ENCODE peak calls at places on chromosomes 4 and X, in four cellular contexts. Z is sigmoid colon, A is H1, W is ovary. P is an unnamed sample.

GRCh38 chr4:86935499-86935832 is 655 bp downstream of the AFF1 start:
- DNase-seq in Z (no peak), A (no peak), W (no peak), P (no peak)

GRCh38 chr4:71151054-71151453 is 157.6 kb downstream of the DCK start:
- DNase-seq in Z (no peak), A (no peak), W (no peak), P (no peak)

GRCh38 chr4:88672987-88673386 is 24.6 kb downstream of the NAP1L5 start:
- DNase-seq in Z (no peak), A (peak), W (no peak), P (no peak)

GRCh38 chr4:59553739-59554126 is 1646.4 kb upstream of the ADGRL3 start:
- DNase-seq in Z (no peak), A (no peak), W (no peak), P (no peak)

GRCh38 chr4:41432889-41433288 is 105.1 kb upstream of the LIMCH1 start:
- DNase-seq in Z (no peak), A (peak), W (no peak), P (no peak)

GRCh38 chrX:19799319-19800182 is 87.8 kb downstream of the SH3KBP1 start:
- DNase-seq in Z (no peak), A (no peak), W (no peak), P (peak)

GRCh38 chrX:109399831-109400230 is 82.1 kb downstream of the GUCY2F start:
- DNase-seq in Z (no peak), A (no peak), W (no peak), P (no peak)

GRCh38 chr4:34182346-34182745 is 2062.0 kb downstream of the ARAP2 start:
- DNase-seq in Z (no peak), A (no peak), W (no peak), P (no peak)

GRCh38 chr4:43456383-43456782 is 563.9 kb downstream of the GRXCR1 start:
- DNase-seq in Z (no peak), A (no peak), W (no peak), P (no peak)

GRCh38 chrX:30301977-30302376 is 7.2 kb downstream of the NR0B1 start:
- DNase-seq in Z (no peak), A (no peak), W (no peak), P (no peak)

GRCh38 chr4:184616633-184617471 is 32.4 kb downstream of the CASP3 start:
- DNase-seq in Z (no peak), A (no peak), W (no peak), P (no peak)

GRCh38 chr4:184620208-184620867 is 28.9 kb downstream of the CASP3 start:
- DNase-seq in Z (no peak), A (no peak), W (no peak), P (no peak)

GRCh38 chr4:184621518-184621917 is 27.7 kb downstream of the CASP3 start:
- DNase-seq in Z (no peak), A (no peak), W (no peak), P (no peak)

GRCh38 chr4:184614509-184614908 is 34.7 kb downstream of the CASP3 start:
- DNase-seq in Z (no peak), A (no peak), W (no peak), P (no peak)

GRCh38 chr4:184617611-184618196 is 31.5 kb downstream of the CASP3 start:
- DNase-seq in Z (no peak), A (peak), W (no peak), P (no peak)
- H3K27ac ChIP-seq in Z (no peak), A (peak), W (no peak), P (no peak)

GRCh38 chr4:184471872-184472539 is 2.3 kb downstream of the IRF2 start:
- DNase-seq in Z (no peak), A (no peak), W (no peak), P (no peak)
- TF ChIP-seq POLR2A in Z (no peak), A (no peak), W (no peak), P (no peak)

DNA sequence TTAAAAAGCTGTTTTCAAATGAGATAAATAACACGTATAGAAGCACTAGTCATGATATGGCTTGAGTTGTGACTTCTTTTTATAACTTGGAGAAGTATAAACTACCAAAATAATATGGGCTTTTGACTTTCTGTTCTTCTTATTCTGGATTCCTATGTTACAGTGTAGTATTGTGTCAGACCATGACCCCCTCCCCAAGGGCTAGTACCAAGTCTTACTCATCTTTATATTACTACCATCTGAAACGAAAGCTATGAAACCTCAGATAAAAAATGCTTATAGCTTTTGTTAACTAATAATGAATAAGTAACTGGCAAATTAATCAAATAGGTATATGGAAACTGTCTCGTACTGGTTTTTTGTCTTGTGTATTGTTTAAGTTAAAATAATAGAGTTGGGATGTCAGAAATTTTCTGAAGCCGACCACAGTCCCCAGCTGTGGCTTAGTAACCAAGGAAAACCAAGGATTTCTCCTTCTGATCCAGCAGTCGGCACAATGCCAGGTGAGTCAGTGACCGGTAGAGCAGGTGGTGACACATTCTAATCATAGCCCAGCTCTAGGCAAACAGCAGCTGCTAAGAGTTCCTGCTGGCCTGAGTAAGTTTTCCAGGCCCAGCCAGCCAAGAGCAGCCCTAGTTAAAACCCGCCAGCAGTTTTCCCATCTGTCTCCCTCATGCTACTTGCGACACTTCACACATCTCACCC is 163.3 kb upstream of the PRDX4 start:
- DNase-seq in Z (peak), A (no peak), W (no peak), P (peak)
- H3K4me3 ChIP-seq in Z (no peak), A (no peak), W (no peak), P (no peak)

GRCh38 chr4:166432125-166432524 is 559.1 kb downstream of the TLL1 start:
- DNase-seq in Z (no peak), A (no peak), W (no peak), P (no peak)

GRCh38 chr4:166435449-166435848 is 562.4 kb downstream of the TLL1 start:
- DNase-seq in Z (no peak), A (no peak), W (no peak), P (no peak)

DNA sequence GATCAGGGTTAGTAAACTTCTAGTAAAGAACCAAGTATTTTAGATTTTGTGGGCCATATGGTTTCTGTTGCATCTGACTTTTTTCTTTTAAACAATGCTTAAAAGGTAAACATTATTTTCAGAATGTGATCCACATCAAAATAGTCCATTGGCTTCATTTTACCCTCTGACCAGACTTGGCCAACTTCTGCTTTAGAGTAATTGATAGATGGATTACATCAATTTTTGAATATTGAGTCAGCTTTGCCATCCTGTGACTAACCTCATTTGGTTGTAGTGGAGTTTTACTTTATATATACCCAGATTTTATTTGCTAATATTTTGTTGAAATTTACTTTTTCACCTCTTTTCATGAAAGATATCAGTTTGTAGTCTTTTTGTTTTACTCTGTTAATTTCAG is 559.8 kb downstream of the TLL1 start:
- DNase-seq in Z (no peak), A (no peak), W (no peak), P (no peak)
- H3K27ac ChIP-seq in Z (no peak), A (no peak), W (no peak), P (no peak)